ENCODE peak calls at places on chromosomes 2 and 18, in four cellular contexts. One of them, this sample, is unnamed.

GRCh38 chr2:24203029-24203786 is 28.4 kb downstream of the FAM228A start:
- DNase-seq in K562: no peak
- DNase-seq in GM12878: no peak
- DNase-seq in GM12891: no peak
- DNase-seq in this sample: no peak

GRCh38 chr2:203718087-203718486 is 11.6 kb downstream of the CD28 start:
- DNase-seq in GM12891: no peak
- DNase-seq in GM12878: peak
- DNase-seq in K562: no peak
- DNase-seq in this sample: no peak

GRCh38 chr2:42906557-42907380 is 114.4 kb upstream of the HAAO start:
- DNase-seq in GM12891: no peak
- DNase-seq in GM12878: no peak
- DNase-seq in K562: peak
- DNase-seq in this sample: no peak

GRCh38 chr2:74499269-74499939 is at the start of gene LBX2:
- DNase-seq in GM12891: no peak
- DNase-seq in K562: no peak
- DNase-seq in GM12878: no peak
- DNase-seq in this sample: peak

GRCh38 chr2:220000080-220000479 is 372.6 kb downstream of the SLC4A3 start:
- DNase-seq in GM12878: no peak
- DNase-seq in K562: no peak
- DNase-seq in GM12891: no peak
- DNase-seq in this sample: no peak

GRCh38 chr18:7946724-7947377 is 379.7 kb downstream of the PTPRM start:
- DNase-seq in GM12891: no peak
- DNase-seq in GM12878: no peak
- DNase-seq in K562: no peak
- DNase-seq in this sample: no peak

GRCh38 chr2:188811522-188811921 is 162.7 kb upstream of the COL3A1 start:
- DNase-seq in GM12878: no peak
- DNase-seq in GM12891: no peak
- DNase-seq in K562: no peak
- DNase-seq in this sample: no peak

GRCh38 chr2:121287956-121288355 is 3.0 kb upstream of the TFCP2L1 start:
- DNase-seq in GM12878: no peak
- DNase-seq in K562: no peak
- DNase-seq in GM12891: no peak
- DNase-seq in this sample: no peak

GRCh38 chr18:2223394-2223793 is 347.9 kb downstream of the METTL4 start:
- DNase-seq in GM12891: no peak
- DNase-seq in GM12878: no peak
- DNase-seq in K562: no peak
- DNase-seq in this sample: no peak

GRCh38 chr2:143503280-143503679 is 374.1 kb downstream of the ARHGAP15 start:
- DNase-seq in K562: no peak
- DNase-seq in GM12878: no peak
- DNase-seq in GM12891: no peak
- DNase-seq in this sample: no peak
- TF ChIP-seq SPI1 in K562: no peak
- TF ChIP-seq SPI1 in GM12878: no peak
- TF ChIP-seq SPI1 in GM12891: no peak
- TF ChIP-seq SPI1 in this sample: no peak

DNA sequence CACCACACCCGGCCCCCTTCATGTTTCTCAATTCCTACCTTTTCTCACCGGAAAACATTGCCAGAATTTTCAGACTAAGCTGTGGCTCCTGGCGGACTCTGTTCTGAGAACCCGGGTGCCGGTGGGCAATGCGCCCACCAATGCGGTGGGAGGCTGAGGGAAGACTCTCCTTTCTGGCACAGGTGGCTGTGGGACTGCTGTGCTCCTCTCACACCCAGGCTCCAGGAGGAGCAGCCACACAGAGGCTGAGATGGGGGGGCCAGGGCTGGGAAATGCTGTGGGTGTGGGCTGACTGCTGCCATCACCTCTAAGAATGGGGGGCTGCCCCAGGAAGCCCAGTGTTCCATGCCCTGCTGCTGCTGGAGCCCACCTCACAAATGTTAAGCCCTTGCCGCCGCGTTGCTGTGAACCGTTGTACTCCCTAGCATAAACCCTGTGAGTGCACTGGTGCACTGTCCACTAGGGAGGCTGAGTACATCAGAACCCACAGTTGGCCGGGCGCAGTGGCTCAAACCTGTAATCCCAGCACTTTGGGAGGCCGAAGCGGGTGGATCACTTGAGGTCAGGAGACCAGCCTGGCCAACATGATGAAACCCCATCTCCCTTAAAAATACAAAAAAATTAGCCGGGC is 152.6 kb downstream of the LDLRAD4 start:
- DNase-seq in GM12878: no peak
- DNase-seq in K562: no peak
- DNase-seq in GM12891: no peak
- DNase-seq in this sample: no peak
- TF ChIP-seq SPI1 in GM12878: no peak
- TF ChIP-seq SPI1 in K562: no peak
- TF ChIP-seq SPI1 in GM12891: no peak
- TF ChIP-seq SPI1 in this sample: no peak

GRCh38 chr2:25673170-25674002 is at the start of gene DTNB:
- DNase-seq in K562: peak
- DNase-seq in GM12891: peak
- DNase-seq in GM12878: no peak
- DNase-seq in this sample: peak
- TF ChIP-seq SPI1 in K562: no peak
- TF ChIP-seq SPI1 in GM12891: no peak
- TF ChIP-seq SPI1 in GM12878: no peak
- TF ChIP-seq SPI1 in this sample: no peak

GRCh38 chr2:170202437-170202836 is 24.5 kb downstream of the MYO3B start:
- DNase-seq in GM12891: no peak
- DNase-seq in GM12878: no peak
- DNase-seq in K562: no peak
- DNase-seq in this sample: no peak
- TF ChIP-seq SPI1 in GM12891: no peak
- TF ChIP-seq SPI1 in GM12878: no peak
- TF ChIP-seq SPI1 in K562: no peak
- TF ChIP-seq SPI1 in this sample: no peak

This sample was measured in HL-60.